ENCODE peak calls at places on chromosomes 6 and 20, in five cellular contexts. U, M, A, C and V are unnamed samples.

GRCh38 chr20:52209154-52209571 is 17.6 kb upstream of the ZFP64 start:
- DNase-seq in U (no peak), M (no peak), A (no peak), C (no peak), V (no peak)

GRCh38 chr6:147769496-147770087 is 261.1 kb downstream of the SAMD5 start:
- DNase-seq in U (no peak), M (no peak), A (no peak), C (no peak), V (no peak)

GRCh38 chr20:49790077-49790798 is 22.4 kb upstream of the SLC9A8 start:
- DNase-seq in U (peak; percentile 89), M (no peak), A (no peak), C (no peak), V (peak; percentile 97)

GRCh38 chr6:36809933-36810844 is 29.1 kb downstream of the CPNE5 start:
- DNase-seq in U (no peak), M (peak; percentile 11), A (no peak), C (no peak), V (no peak)

GRCh38 chr6:144467153-144467762 is 182.1 kb downstream of the UTRN start:
- DNase-seq in U (no peak), M (peak; percentile 44), A (no peak), C (no peak), V (no peak)

GRCh38 chr6:16687045-16687444 is 74.2 kb downstream of the ATXN1 start:
- DNase-seq in U (no peak), M (no peak), A (no peak), C (no peak), V (no peak)

GRCh38 chr6:142474446-142475289 is 172.9 kb downstream of the ADGRG6 start:
- DNase-seq in U (peak; percentile 76), M (peak; percentile 68), A (peak; percentile 14), C (peak; percentile 77), V (peak; percentile 78)

GRCh38 chr20:38731738-38732113 is 7.4 kb downstream of the SLC32A1 start:
- DNase-seq in U (no peak), M (no peak), A (no peak), C (no peak), V (no peak)

GRCh38 chr6:93048381-93048780 is 371.0 kb downstream of the EPHA7 start:
- DNase-seq in U (no peak), M (no peak), A (no peak), C (no peak), V (no peak)

GRCh38 chr6:130981409-130981808 is 81.6 kb downstream of the EPB41L2 start:
- DNase-seq in U (peak; percentile 84), M (no peak), A (no peak), C (no peak), V (peak; percentile 68)

GRCh38 chr6:157339432-157339831 is 16.1 kb upstream of the TMEM242 start:
- DNase-seq in U (no peak), M (no peak), A (no peak), C (no peak), V (no peak)

GRCh38 chr6:87922947-87923330 is 124.7 kb upstream of the SPACA1 start:
- DNase-seq in U (no peak), M (no peak), A (peak; percentile 37), C (no peak), V (no peak)

GRCh38 chr6:122871079-122871478 is 82.0 kb downstream of the SMPDL3A start:
- DNase-seq in U (no peak), M (no peak), A (no peak), C (no peak), V (no peak)

GRCh38 chr6:162377735-162378134 is 349.8 kb downstream of the PRKN start:
- DNase-seq in U (no peak), M (no peak), A (no peak), C (no peak), V (no peak)

GRCh38 chr6:80336906-80337305 is 230.4 kb downstream of the BCKDHB start:
- DNase-seq in U (no peak), M (peak; percentile 13), A (no peak), C (no peak), V (no peak)

GRCh38 chr6:90393232-90393884 is 96.7 kb upstream of the BACH2 start:
- DNase-seq in U (peak; percentile 71), M (peak; percentile 57), A (peak; percentile 75), C (peak; percentile 41), V (peak; percentile 85)

GRCh38 chr20:4029505-4030467 is 14.4 kb upstream of the RNF24 start:
- DNase-seq in U (no peak), M (no peak), A (no peak), C (no peak), V (no peak)

GRCh38 chr6:67679566-67680296 is 955.4 kb upstream of the ADGRB3 start:
- DNase-seq in U (no peak), M (no peak), A (no peak), C (no peak), V (peak; percentile 15)

GRCh38 chr6:56490994-56491393 is 151.7 kb downstream of the DST start:
- DNase-seq in U (peak; percentile 44), M (peak; percentile 43), A (no peak), C (no peak), V (no peak)

GRCh38 chr6:87654117-87654516 is 47.9 kb downstream of the AKIRIN2 start:
- DNase-seq in U (no peak), M (no peak), A (no peak), C (no peak), V (no peak)

GRCh38 chr6:23002044-23002619 is 432.8 kb downstream of the HDGFL1 start:
- DNase-seq in U (no peak), M (no peak), A (no peak), C (no peak), V (peak; percentile 4)

GRCh38 chr6:16150098-16150497 is 21.2 kb downstream of the MYLIP start:
- DNase-seq in U (no peak), M (no peak), A (no peak), C (no peak), V (no peak)

GRCh38 chr6:73803562-73804221 is 107.7 kb downstream of the CD109 start:
- DNase-seq in U (peak; percentile 97), M (peak; percentile 91), A (no peak), C (peak; percentile 32), V (peak; percentile 95)

GRCh38 chr20:47353697-47354387 is 2.7 kb downstream of the ZMYND8 start:
- DNase-seq in U (no peak), M (no peak), A (peak; percentile 44), C (no peak), V (no peak)

GRCh38 chr6:170438402-170438753 is 114.7 kb downstream of the PSMB1 start:
- DNase-seq in U (peak; percentile 99), M (peak; percentile 100), A (peak; percentile 71), C (peak; percentile 12), V (peak; percentile 99)

GRCh38 chr6:44289726-44290125 is 19.5 kb downstream of the TMEM151B start:
- DNase-seq in U (no peak), M (no peak), A (no peak), C (no peak), V (no peak)

GRCh38 chr6:78526432-78526831 is 340.9 kb upstream of the IRAK1BP1 start:
- DNase-seq in U (no peak), M (no peak), A (no peak), C (no peak), V (no peak)

GRCh38 chr20:49276201-49276894 is 1.5 kb downstream of the ZNFX1 start:
- DNase-seq in U (peak; percentile 74), M (peak; percentile 73), A (no peak), C (no peak), V (peak; percentile 81)

GRCh38 chr6:68080074-68080473 is 555.0 kb upstream of the ADGRB3 start:
- DNase-seq in U (no peak), M (no peak), A (no peak), C (no peak), V (no peak)

GRCh38 chr6:18585032-18585573 is 198.0 kb downstream of the RNF144B start:
- DNase-seq in U (peak; percentile 65), M (peak; percentile 48), A (no peak), C (peak; percentile 75), V (peak; percentile 45)

GRCh38 chr20:56606174-56606945 is 22.7 kb upstream of the TFAP2C start:
- DNase-seq in U (no peak), M (peak; percentile 74), A (no peak), C (peak; percentile 79), V (no peak)

GRCh38 chr20:4119854-4120209 is 104.5 kb upstream of the RNF24 start:
- DNase-seq in U (no peak), M (no peak), A (no peak), C (no peak), V (no peak)

GRCh38 chr6:158784505-158784904 is 34.7 kb downstream of the EZR start:
- DNase-seq in U (peak; percentile 70), M (peak; percentile 83), A (no peak), C (no peak), V (no peak)

GRCh38 chr6:166235666-166236292 is 68.1 kb upstream of the TBXT start:
- DNase-seq in U (no peak), M (no peak), A (no peak), C (no peak), V (no peak)

GRCh38 chr20:60138263-60139127 is 180.3 kb downstream of the CDH26 start:
- DNase-seq in U (peak; percentile 48), M (no peak), A (peak; percentile 78), C (no peak), V (no peak)

GRCh38 chr20:13231031-13231752 is 10.1 kb downstream of the ISM1 start:
- DNase-seq in U (peak; percentile 28), M (peak; percentile 89), A (no peak), C (no peak), V (peak; percentile 36)

GRCh38 chr20:49976542-49976941 is 6.2 kb upstream of the SNAI1 start:
- DNase-seq in U (peak; percentile 75), M (peak; percentile 31), A (no peak), C (no peak), V (no peak)

GRCh38 chr6:108764580-108764950 is 83.7 kb upstream of the ARMC2 start:
- DNase-seq in U (no peak), M (no peak), A (no peak), C (no peak), V (no peak)

GRCh38 chr6:41732149-41732548 is 3.3 kb downstream of the TFEB start:
- DNase-seq in U (no peak), M (no peak), A (no peak), C (no peak), V (no peak)
- H3K9ac ChIP-seq in U (no peak overlapping the region), M (no peak overlapping the region), A (peak overlapping the region; percentile 16), C (no peak overlapping the region), V (no peak overlapping the region)

GRCh38 chr6:169158182-169158573 is 95.5 kb downstream of the THBS2 start:
- DNase-seq in U (peak; percentile 81), M (no peak), A (no peak), C (no peak), V (peak; percentile 79)
- H3K9me3 ChIP-seq in U (no peaks in the 10 kb centered on the region), M (no peaks in the 10 kb centered on the region), A (no peaks in the 10 kb centered on the region), C (no peaks in the 10 kb centered on the region), V (no peaks in the 10 kb centered on the region)

GRCh38 chr20:59010995-59011873 is 4.2 kb upstream of the CTSZ start:
- DNase-seq in U (peak; percentile 71), M (peak; percentile 80), A (no peak), C (no peak), V (peak; percentile 84)
- H3K4me3 ChIP-seq in U (no peak overlapping the region), M (no peak overlapping the region), A (no peak overlapping the region), C (no peak overlapping the region), V (no peak overlapping the region)

DNA sequence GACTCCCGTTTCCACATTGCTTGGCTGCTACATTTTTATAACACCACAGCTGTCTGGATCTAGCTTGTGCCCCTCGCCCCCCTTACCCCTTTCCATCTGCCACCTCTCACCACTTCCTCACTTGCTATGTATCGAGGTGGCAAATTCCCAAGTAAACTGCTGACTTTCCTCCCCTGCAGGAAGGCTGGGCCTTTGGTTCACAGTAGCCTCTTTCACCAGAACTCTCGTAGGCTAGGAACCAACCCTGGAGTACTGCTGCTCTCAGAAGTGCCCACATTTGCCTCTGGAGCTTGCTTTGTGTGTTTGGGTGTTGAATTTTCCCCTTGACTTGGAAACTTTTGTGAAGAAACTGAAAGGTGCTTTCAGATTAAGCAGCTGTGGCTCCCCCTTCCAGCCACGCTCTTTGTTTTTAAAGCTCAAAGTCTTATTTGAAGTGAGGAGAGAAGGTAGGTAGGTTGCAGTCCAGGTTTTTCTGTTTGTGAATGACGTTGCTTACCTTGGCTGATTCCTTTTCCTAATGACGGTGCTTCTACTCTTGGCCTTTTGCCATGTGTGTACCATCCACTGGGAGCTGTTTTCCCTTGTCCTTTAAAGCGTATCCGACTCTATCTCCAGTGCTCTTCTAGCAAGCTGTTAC is 90.4 kb downstream of the CARMIL1 start:
- DNase-seq in U (no peak), M (peak; percentile 17), A (peak; percentile 75), C (no peak), V (no peak)
- H3K9ac ChIP-seq in U (no peak overlapping the region), M (no peak overlapping the region), A (peak overlapping the region; percentile 80), C (no peak overlapping the region), V (peak overlapping the region; percentile 15)